ENCODE peak calls at places on chromosomes 11 and 22, in six cellular contexts. P is GM12878, Q is A549, I is K562, N is H1, S is HepG2. O is an unnamed sample.

GRCh38 chr11:14551380-14551779 is 31.2 kb upstream of the PSMA1 start:
- DNase-seq in P (no peak), Q (no peak), S (no peak), I (no peak), N (no peak), O (no peak)

GRCh38 chr11:32722255-32722654 is 72.2 kb downstream of the CCDC73 start:
- DNase-seq in S (no peak), Q (no peak), I (no peak), P (no peak), N (no peak), O (no peak)

GRCh38 chr11:41665633-41666032 is 206.2 kb upstream of the LRRC4C start:
- DNase-seq in N (no peak), I (no peak), P (no peak), S (no peak), Q (no peak), O (no peak)

GRCh38 chr11:73623651-73624050 is 22.7 kb upstream of the PLEKHB1 start:
- DNase-seq in I (no peak), S (no peak), Q (no peak), N (no peak), P (no peak), O (no peak)

GRCh38 chr11:1300569-1301187 is 8.8 kb downstream of the TOLLIP start:
- DNase-seq in I (no peak), P (no peak), N (no peak), Q (no peak), S (no peak), O (no peak)

GRCh38 chr22:30878516-30879365 is 89.8 kb downstream of the MORC2 start:
- DNase-seq in P (no peak), Q (no peak), N (no peak), S (peak; percentile 28), I (peak; percentile 60), O (no peak)

GRCh38 chr22:19686946-19687345 is 27.4 kb upstream of the SEPTIN5 start:
- DNase-seq in Q (no peak), S (no peak), I (no peak), P (no peak), N (no peak), O (no peak)

GRCh38 chr11:43732225-43732624 is 51.7 kb downstream of the HSD17B12 start:
- DNase-seq in N (no peak), Q (no peak), I (peak; percentile 32), S (no peak), P (no peak), O (no peak)

GRCh38 chr11:133606122-133606521 is 73.8 kb upstream of the OPCML start:
- DNase-seq in S (no peak), Q (no peak), I (no peak), N (no peak), P (no peak), O (no peak)

GRCh38 chr11:45617886-45618601 is 47.4 kb downstream of the CHST1 start:
- DNase-seq in Q (no peak), I (no peak), N (no peak), S (no peak), P (no peak), O (no peak)

GRCh38 chr11:123590296-123590912 is 64.0 kb downstream of the SCN3B start:
- DNase-seq in I (no peak), Q (peak; percentile 91), N (no peak), S (peak; percentile 50), P (no peak), O (peak; percentile 23)

GRCh38 chr11:74620537-74620936 is 28.2 kb downstream of the POLD3 start:
- DNase-seq in I (no peak), N (no peak), S (no peak), Q (no peak), P (no peak), O (no peak)

DNA sequence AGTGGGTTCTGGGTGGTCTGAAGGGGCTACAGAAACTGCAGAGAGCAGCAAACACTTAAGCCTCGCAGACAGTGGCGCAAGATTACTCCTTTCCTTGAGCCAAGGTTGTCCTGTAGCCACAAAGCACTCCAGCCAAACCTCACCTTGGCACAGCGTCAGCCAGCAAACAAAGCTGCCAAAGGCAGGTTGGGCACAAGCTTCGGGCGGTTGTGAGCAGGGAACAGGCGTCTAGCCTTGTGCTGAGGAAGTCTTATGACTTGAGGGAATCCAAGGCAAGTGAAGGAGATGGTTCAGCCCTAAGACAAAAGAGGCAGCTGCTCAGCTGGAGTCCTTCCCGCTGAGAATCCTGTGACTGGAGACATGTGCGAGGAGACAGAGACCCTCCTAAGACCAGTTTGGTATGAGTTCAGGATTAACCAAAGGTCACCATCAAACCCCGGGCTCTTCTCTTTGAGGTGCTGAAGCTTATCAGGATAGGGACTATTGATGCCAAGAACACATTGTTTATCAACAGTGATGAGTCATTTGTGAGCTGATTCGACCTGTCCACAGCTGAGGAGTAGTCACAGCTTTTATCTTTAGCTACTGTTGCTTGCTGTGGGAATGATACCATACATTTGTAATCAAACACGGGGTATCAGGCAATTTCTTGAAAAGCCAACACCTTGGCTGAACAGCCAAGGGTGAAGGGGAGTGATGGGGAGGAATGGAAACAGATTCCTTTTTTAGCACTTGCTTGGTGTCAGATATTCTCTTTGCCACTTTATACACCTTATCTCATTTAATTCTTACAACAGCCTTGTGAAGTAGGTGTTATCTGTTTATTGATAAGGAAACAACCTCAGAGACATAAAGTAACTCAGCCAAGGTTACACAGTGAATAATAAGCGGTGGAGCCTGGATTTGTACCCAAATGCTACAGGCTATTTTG is 4.6 kb downstream of the ADM start:
- DNase-seq in N (no peak), P (no peak), Q (peak; percentile 82), I (peak; percentile 43), S (peak; percentile 74), O (peak; percentile 83)
- TF ChIP-seq MAX in N (peak; percentile 70), P (no peak), Q (peak; percentile 37), I (no peak), S (no peak), O (no peak)

GRCh38 chr22:39996732-39997131 is 2.0 kb downstream of the FAM83F start:
- DNase-seq in I (no peak), S (no peak), Q (no peak), N (no peak), P (no peak), O (no peak)

GRCh38 chr22:39995346-39996252 is 845 bp downstream of the FAM83F start:
- DNase-seq in Q (no peak), S (no peak), I (no peak), P (no peak), N (no peak), O (no peak)

GRCh38 chr22:39994566-39995345 is at the start of gene FAM83F:
- DNase-seq in P (no peak), N (no peak), Q (no peak), S (no peak), I (no peak), O (peak; percentile 24)

GRCh38 chr22:39992088-39992826 is 2.5 kb upstream of the FAM83F start:
- DNase-seq in N (no peak), S (no peak), P (no peak), I (no peak), Q (no peak), O (no peak)

DNA sequence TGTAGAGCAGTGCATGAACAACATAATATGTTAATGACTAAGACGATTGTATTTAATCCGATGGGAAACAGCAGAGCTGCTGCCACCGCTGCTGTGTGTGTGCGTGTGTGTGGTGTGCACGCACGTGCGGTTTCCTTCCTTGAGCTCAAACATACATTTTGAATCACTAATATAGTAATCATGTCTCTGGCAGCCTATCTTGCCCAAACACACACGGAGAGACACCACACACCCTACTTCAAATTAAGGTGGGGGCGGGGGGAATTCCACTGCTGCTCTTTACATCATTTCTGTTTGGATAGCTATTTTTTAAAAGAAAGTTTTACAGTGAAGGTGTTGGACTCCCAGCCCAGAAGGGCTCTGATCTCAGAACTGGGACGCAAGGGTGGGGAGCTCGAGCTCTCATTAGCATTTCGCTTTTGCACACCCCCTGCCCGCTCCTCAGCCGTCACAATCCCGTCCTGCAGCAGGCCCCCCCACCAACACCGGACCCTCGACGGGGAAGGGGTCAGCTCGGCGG is 648 bp upstream of the FAM83F start:
- DNase-seq in N (no peak), P (no peak), S (no peak), Q (no peak), I (peak; percentile 62), O (no peak)
- TF ChIP-seq CEBPB in N (no peak), P (no peak), S (no peak), Q (no peak), I (no peak), O (no peak)

DNA sequence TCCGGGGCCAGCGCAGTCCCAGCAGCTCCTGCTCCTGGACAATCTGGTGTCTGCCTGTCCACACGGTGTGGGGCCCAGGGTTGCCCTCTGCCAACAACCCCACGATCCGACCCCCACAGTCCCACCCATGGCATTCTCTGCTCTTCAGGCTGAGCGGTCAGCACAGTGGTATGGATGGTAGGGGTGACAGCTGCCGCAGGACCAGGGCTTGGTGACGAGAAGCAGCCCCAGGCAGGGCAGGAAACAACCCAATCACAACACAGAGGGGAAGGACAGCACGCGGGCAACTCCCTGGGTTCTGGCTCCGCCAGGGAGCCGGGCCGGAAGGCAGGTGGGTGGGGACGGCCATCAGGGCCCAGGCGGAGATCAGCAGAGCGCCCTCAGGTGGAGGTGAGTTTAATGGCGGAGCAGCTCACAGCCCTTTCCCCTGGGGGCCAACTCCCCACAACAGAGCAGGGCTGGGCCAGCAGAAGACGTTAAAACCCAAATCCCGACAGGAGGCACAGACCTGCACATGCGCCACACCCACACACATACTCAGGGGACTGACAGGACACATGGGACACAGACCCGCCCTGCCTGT is 5.3 kb upstream of the CHADL start:
- DNase-seq in N (no peak), Q (no peak), P (no peak), S (no peak), I (peak; percentile 26), O (no peak)
- TF ChIP-seq MAX in N (no peak), Q (no peak), P (no peak), S (no peak), I (no peak), O (no peak)

GRCh38 chr11:69361466-69361865 is 67.5 kb downstream of the MYEOV start:
- DNase-seq in I (no peak), Q (no peak), N (no peak), P (no peak), S (no peak), O (no peak)

GRCh38 chr11:69360606-69361005 is 66.7 kb downstream of the MYEOV start:
- DNase-seq in N (no peak), I (no peak), S (no peak), P (no peak), Q (no peak), O (no peak)

GRCh38 chr11:69361048-69361447 is 67.1 kb downstream of the MYEOV start:
- DNase-seq in N (no peak), I (no peak), P (no peak), S (no peak), Q (no peak), O (no peak)

GRCh38 chr11:69358398-69359080 is 64.6 kb downstream of the MYEOV start:
- DNase-seq in Q (no peak), N (no peak), S (no peak), I (no peak), P (no peak), O (no peak)

GRCh38 chr11:69359735-69360470 is 65.9 kb downstream of the MYEOV start:
- DNase-seq in P (no peak), I (no peak), Q (no peak), S (no peak), N (no peak), O (no peak)
- TF ChIP-seq CEBPB in P (no peak), I (no peak), Q (no peak), S (no peak), N (no peak), O (no peak)

O was measured in HCT116.